ENCODE peak calls at places on chromosome 12, in five cellular contexts. M is HEK293T, B is K562, O is HepG2, N is GM12878. U is an unnamed sample.
A peak's percentile ranks its signal among the peaks of the same experiment; 100 is the strongest.

GRCh38 chr12:106841471-106842302 is 67.2 kb downstream of the RIC8B start:
- DNase-seq in M (peak; percentile 42), B (peak; percentile 38), O (peak; percentile 30), N (no peak), U (peak; percentile 65)

GRCh38 chr12:108033091-108033490 is 96.0 kb upstream of the WSCD2 start:
- DNase-seq in M (no peak), B (no peak), O (no peak), N (no peak), U (no peak)

GRCh38 chr12:66049538-66050282 is 80.8 kb downstream of the LLPH start:
- DNase-seq in M (no peak), B (no peak), O (peak; percentile 90), N (no peak), U (no peak)

GRCh38 chr12:108594-108993 is 42.0 kb downstream of the IQSEC3 start:
- DNase-seq in M (no peak), B (no peak), O (no peak), N (no peak), U (peak; percentile 77)

GRCh38 chr12:55703976-55704761 is 3.5 kb downstream of the ITGA7 start:
- DNase-seq in M (no peak), B (no peak), O (no peak), N (no peak), U (no peak)

GRCh38 chr12:86660488-86661171 is 404.4 kb upstream of the MGAT4C start:
- DNase-seq in M (no peak), B (no peak), O (no peak), N (no peak), U (no peak)

GRCh38 chr12:70154960-70155589 is 88.2 kb upstream of the CNOT2 start:
- DNase-seq in M (no peak), B (no peak), O (no peak), N (no peak), U (no peak)

GRCh38 chr12:65603428-65604351 is 220.6 kb upstream of the HMGA2 start:
- DNase-seq in M (no peak), B (no peak), O (no peak), N (no peak), U (no peak)

GRCh38 chr12:56679834-56680575 is 8.1 kb downstream of the PTGES3 start:
- DNase-seq in M (no peak), B (no peak), O (no peak), N (no peak), U (no peak)

GRCh38 chr12:31954925-31955678 is 4.1 kb upstream of the RESF1 start:
- DNase-seq in M (no peak), B (no peak), O (no peak), N (no peak), U (no peak)

GRCh38 chr12:46371718-46372130 is 849 bp downstream of the SLC38A2 start:
- DNase-seq in M (peak; percentile 42), B (peak; percentile 69), O (no peak), N (no peak), U (peak; percentile 77)

GRCh38 chr12:25388216-25388615 is 137.5 kb upstream of the KRAS start:
- DNase-seq in M (no peak), B (no peak), O (no peak), N (no peak), U (no peak)

GRCh38 chr12:113248046-113248825 is 27.0 kb downstream of the TPCN1 start:
- DNase-seq in M (no peak), B (no peak), O (no peak), N (no peak), U (no peak)

GRCh38 chr12:54259194-54260011 is 20.5 kb downstream of the CBX5 start:
- DNase-seq in M (peak; percentile 87), B (peak; percentile 92), O (no peak), N (peak; percentile 42), U (peak; percentile 90)

GRCh38 chr12:10406725-10407124 is 2.8 kb downstream of the KLRC4 start:
- DNase-seq in M (no peak), B (no peak), O (no peak), N (no peak), U (no peak)

GRCh38 chr12:69555461-69555860 is 29.8 kb upstream of the CCT2 start:
- DNase-seq in M (no peak), B (no peak), O (no peak), N (no peak), U (no peak)

GRCh38 chr12:132561784-132562156 is 48.6 kb downstream of the LRCOL1 start:
- DNase-seq in M (peak; percentile 43), B (peak; percentile 46), O (no peak), N (no peak), U (peak; percentile 72)

GRCh38 chr12:30985814-30986452 is 59.4 kb downstream of the TSPAN11 start:
- DNase-seq in M (peak; percentile 72), B (peak; percentile 41), O (peak; percentile 33), N (no peak), U (peak; percentile 88)

GRCh38 chr12:109542014-109542413 is 31.3 kb downstream of the MMAB start:
- DNase-seq in M (no peak), B (no peak), O (no peak), N (no peak), U (no peak)

GRCh38 chr12:117526756-117527479 is 165.5 kb upstream of the NOS1 start:
- DNase-seq in M (no peak), B (no peak), O (no peak), N (no peak), U (no peak)

GRCh38 chr12:6551063-6551461 is 4.8 kb downstream of the IFFO1 start:
- DNase-seq in M (no peak), B (no peak), O (no peak), N (no peak), U (no peak)

GRCh38 chr12:9758119-9758518 is 2.6 kb downstream of the CD69 start:
- DNase-seq in M (no peak), B (no peak), O (no peak), N (no peak), U (no peak)

GRCh38 chr12:126891789-126892188 is 1375.2 kb upstream of the TMEM132C start:
- DNase-seq in M (peak; percentile 7), B (peak; percentile 85), O (no peak), N (no peak), U (peak; percentile 19)

GRCh38 chr12:109092484-109093021 is 719 bp downstream of the ALKBH2 start:
- DNase-seq in M (no peak), B (no peak), O (no peak), N (no peak), U (peak; percentile 22)

GRCh38 chr12:118436986-118437385 is 60.6 kb downstream of the SUDS3 start:
- DNase-seq in M (no peak), B (no peak), O (no peak), N (no peak), U (no peak)

GRCh38 chr12:108798551-108799221 is 58.7 kb downstream of the SSH1 start:
- DNase-seq in M (no peak), B (no peak), O (no peak), N (no peak), U (no peak)

GRCh38 chr12:47236109-47236714 is 156.5 kb upstream of the AMIGO2 start:
- DNase-seq in M (no peak), B (no peak), O (no peak), N (no peak), U (no peak)

GRCh38 chr12:25119020-25119419 is 75.9 kb downstream of the DNAI7 start:
- DNase-seq in M (no peak), B (no peak), O (no peak), N (no peak), U (no peak)

DNA sequence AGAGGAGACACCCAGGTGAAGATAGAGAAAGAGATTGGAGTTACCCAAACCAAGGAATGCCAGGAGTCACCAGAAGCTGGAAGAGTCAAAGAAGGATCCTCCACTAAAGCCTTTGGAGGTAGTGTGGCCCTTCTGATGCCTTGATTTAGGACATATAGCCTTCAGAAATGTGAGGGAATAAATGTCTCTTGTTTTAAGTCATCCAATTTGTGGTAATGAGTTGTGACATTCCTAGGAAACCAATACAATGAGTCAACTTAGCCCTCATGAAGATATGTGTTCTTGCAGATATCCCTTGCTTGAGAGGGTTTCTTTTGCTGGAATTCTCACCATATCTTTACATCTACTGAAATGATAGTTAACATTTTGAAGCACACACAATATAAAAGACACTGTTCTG is 58.8 kb downstream of the CCER1 start:
- DNase-seq in M (no peak), B (no peak), O (no peak), N (no peak), U (no peak)
- TF ChIP-seq FOXM1 in M (no peak), B (no peak), O (no peak), N (no peak), U (no peak)

DNA sequence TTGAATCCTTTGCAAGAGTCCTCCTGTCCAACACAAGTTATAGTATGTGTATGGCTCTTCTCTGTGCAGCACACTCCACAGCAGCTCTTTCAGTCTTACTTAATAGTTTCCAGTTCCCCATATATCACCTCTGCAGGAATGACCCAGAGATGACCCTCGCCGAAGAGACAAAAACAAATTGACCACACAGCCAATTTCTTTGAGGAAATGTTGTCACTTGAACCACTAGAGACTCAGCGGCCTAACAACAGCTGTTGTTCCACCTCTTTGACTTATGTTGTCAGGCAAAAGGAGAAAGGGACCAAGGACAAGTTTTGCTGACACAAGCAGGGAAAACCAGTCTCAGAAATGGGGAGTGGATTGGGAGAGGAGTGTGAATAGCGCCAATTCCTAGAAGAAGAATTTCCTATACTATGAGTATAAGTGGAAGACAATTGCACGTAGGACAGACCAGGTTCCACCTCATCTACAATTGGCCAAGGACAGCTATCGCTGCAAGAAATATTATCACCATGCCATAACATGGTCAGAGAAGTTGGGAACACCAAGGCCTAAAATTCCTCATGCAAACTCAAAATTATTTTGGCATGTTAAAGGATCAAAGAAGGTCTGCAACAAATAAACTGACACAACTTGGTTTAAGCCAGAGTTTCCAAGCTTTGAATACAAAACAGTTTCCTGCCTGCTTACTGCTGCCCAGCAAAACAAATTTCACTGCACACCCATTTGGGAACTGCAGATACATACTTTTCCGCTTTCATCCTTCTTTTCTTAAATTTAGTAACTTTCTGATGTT is 41.7 kb upstream of the ITPR2 start:
- DNase-seq in M (no peak), B (no peak), O (no peak), N (peak; percentile 68), U (no peak)
- TF ChIP-seq FOXM1 in M (no peak), B (no peak), O (no peak), N (peak; percentile 82), U (no peak)

DNA sequence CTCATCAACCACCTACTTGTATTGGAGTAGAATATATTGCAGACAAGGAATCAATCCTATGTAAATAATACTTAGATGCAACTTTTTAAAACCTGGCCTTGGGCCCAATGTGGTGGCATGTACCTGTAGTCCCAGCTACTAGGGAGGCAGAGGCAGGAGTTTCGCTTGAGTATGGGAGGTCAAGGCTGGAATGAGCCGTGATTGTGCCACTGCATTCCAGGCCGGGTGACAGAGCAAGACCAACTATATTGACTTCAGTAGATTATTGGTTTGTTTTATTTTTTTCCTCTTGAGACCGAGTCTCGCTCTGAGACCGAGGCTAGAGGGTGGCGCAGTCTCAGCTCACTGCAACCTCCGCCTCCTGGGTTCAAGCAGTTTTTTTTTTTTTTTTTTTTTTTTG is 3.6 kb downstream of the LARP4 start:
- DNase-seq in M (no peak), B (no peak), O (no peak), N (no peak), U (no peak)
- TF ChIP-seq FOXM1 in M (no peak), B (no peak), O (no peak), N (no peak), U (no peak)

DNA sequence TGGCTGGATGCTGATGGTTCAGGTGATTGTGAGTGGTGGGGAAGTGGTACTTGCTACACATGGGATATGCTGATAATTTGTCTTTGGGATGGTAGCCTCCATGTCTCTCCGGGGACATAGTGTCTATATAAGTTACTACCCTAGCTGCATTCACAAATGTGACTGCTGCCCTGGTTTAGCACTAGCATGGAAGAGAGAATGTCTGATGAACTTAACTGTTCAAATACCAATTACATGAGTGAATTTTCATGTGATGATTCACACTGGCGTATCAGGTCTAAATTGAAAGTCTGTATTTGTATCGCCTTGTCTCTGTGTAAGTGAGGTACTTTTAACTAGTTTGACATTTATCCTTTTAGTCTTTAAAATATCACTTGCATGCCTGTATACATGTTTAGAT is 34.4 kb downstream of the ATF7IP start:
- DNase-seq in M (no peak), B (no peak), O (no peak), N (no peak), U (no peak)
- TF ChIP-seq FOXM1 in M (no peak), B (no peak), O (no peak), N (no peak), U (no peak)

GRCh38 chr12:124677552-124678356 is 110.3 kb upstream of the NCOR2 start:
- DNase-seq in M (no peak), B (no peak), O (no peak), N (no peak), U (no peak)
- TF ChIP-seq FOXM1 in M (no peak), B (no peak), O (no peak), N (no peak), U (no peak)